ENCODE peak calls at places on chromosome 5, in ten cellular contexts. One of them, this sample, is unnamed.

GRCh38 chr5:149826574-149826973 is 96.5 kb downstream of the PPARGC1B start:
- DNase-seq in suprapubic skin: no peak
- DNase-seq in testis: no peak
- DNase-seq in gastrocnemius medialis: no peak
- DNase-seq in tibial nerve: no peak
- DNase-seq in body of pancreas: no peak
- DNase-seq in heart left ventricle: peak; percentile 78
- DNase-seq in IMR-90: peak; percentile 59
- DNase-seq in K562: no peak
- DNase-seq in uterus: peak; percentile 78
- DNase-seq in this sample: no peak

GRCh38 chr5:123091988-123092583 is 3.0 kb downstream of the PRDM6 start:
- DNase-seq in suprapubic skin: no peak
- DNase-seq in testis: no peak
- DNase-seq in gastrocnemius medialis: no peak
- DNase-seq in tibial nerve: no peak
- DNase-seq in body of pancreas: no peak
- DNase-seq in heart left ventricle: no peak
- DNase-seq in IMR-90: peak; percentile 13
- DNase-seq in K562: no peak
- DNase-seq in uterus: no peak
- DNase-seq in this sample: no peak

GRCh38 chr5:159768243-159768642 is 148.0 kb upstream of the ADRA1B start:
- DNase-seq in suprapubic skin: no peak
- DNase-seq in testis: no peak
- DNase-seq in gastrocnemius medialis: no peak
- DNase-seq in tibial nerve: no peak
- DNase-seq in body of pancreas: no peak
- DNase-seq in heart left ventricle: no peak
- DNase-seq in IMR-90: peak; percentile 45
- DNase-seq in K562: no peak
- DNase-seq in uterus: no peak
- DNase-seq in this sample: no peak

GRCh38 chr5:44652674-44653073 is 156.1 kb upstream of the MRPS30 start:
- DNase-seq in suprapubic skin: no peak
- DNase-seq in testis: no peak
- DNase-seq in gastrocnemius medialis: no peak
- DNase-seq in tibial nerve: no peak
- DNase-seq in body of pancreas: no peak
- DNase-seq in heart left ventricle: no peak
- DNase-seq in IMR-90: no peak
- DNase-seq in K562: no peak
- DNase-seq in uterus: no peak
- DNase-seq in this sample: no peak

GRCh38 chr5:124697482-124697881 is 49.0 kb downstream of the ZNF608 start:
- DNase-seq in suprapubic skin: no peak
- DNase-seq in testis: no peak
- DNase-seq in gastrocnemius medialis: no peak
- DNase-seq in tibial nerve: no peak
- DNase-seq in body of pancreas: no peak
- DNase-seq in heart left ventricle: no peak
- DNase-seq in IMR-90: no peak
- DNase-seq in K562: no peak
- DNase-seq in uterus: no peak
- DNase-seq in this sample: no peak

GRCh38 chr5:93607367-93608258 is 24.6 kb downstream of the NR2F1 start:
- DNase-seq in suprapubic skin: no peak
- DNase-seq in testis: no peak
- DNase-seq in gastrocnemius medialis: no peak
- DNase-seq in tibial nerve: peak; percentile 55
- DNase-seq in body of pancreas: no peak
- DNase-seq in heart left ventricle: no peak
- DNase-seq in IMR-90: peak; percentile 89
- DNase-seq in K562: peak; percentile 24
- DNase-seq in uterus: no peak
- DNase-seq in this sample: no peak

GRCh38 chr5:139746691-139747582 is 48.7 kb upstream of the PSD2 start:
- DNase-seq in suprapubic skin: no peak
- DNase-seq in testis: no peak
- DNase-seq in gastrocnemius medialis: no peak
- DNase-seq in tibial nerve: no peak
- DNase-seq in body of pancreas: no peak
- DNase-seq in heart left ventricle: no peak
- DNase-seq in IMR-90: peak; percentile 46
- DNase-seq in K562: no peak
- DNase-seq in uterus: no peak
- DNase-seq in this sample: peak; percentile 91

GRCh38 chr5:133145436-133146143 is 93.8 kb downstream of the HSPA4 start:
- DNase-seq in suprapubic skin: no peak
- DNase-seq in testis: no peak
- DNase-seq in gastrocnemius medialis: no peak
- DNase-seq in tibial nerve: no peak
- DNase-seq in body of pancreas: no peak
- DNase-seq in heart left ventricle: no peak
- DNase-seq in IMR-90: no peak
- DNase-seq in K562: no peak
- DNase-seq in uterus: no peak
- DNase-seq in this sample: no peak

GRCh38 chr5:155402927-155403645 is 389.5 kb downstream of the KIF4B start:
- DNase-seq in suprapubic skin: no peak
- DNase-seq in testis: no peak
- DNase-seq in gastrocnemius medialis: no peak
- DNase-seq in tibial nerve: no peak
- DNase-seq in body of pancreas: no peak
- DNase-seq in heart left ventricle: no peak
- DNase-seq in IMR-90: no peak
- DNase-seq in K562: no peak
- DNase-seq in uterus: no peak
- DNase-seq in this sample: no peak

GRCh38 chr5:72498284-72498683 is 8.9 kb downstream of the ZNF366 start:
- DNase-seq in suprapubic skin: no peak
- DNase-seq in testis: no peak
- DNase-seq in gastrocnemius medialis: no peak
- DNase-seq in tibial nerve: no peak
- DNase-seq in body of pancreas: no peak
- DNase-seq in heart left ventricle: no peak
- DNase-seq in IMR-90: peak; percentile 69
- DNase-seq in K562: no peak
- DNase-seq in uterus: no peak
- DNase-seq in this sample: no peak

GRCh38 chr5:169545762-169546161 is 37.8 kb upstream of the SPDL1 start:
- DNase-seq in suprapubic skin: no peak
- DNase-seq in testis: no peak
- DNase-seq in gastrocnemius medialis: no peak
- DNase-seq in tibial nerve: no peak
- DNase-seq in body of pancreas: no peak
- DNase-seq in heart left ventricle: no peak
- DNase-seq in IMR-90: peak; percentile 4
- DNase-seq in K562: no peak
- DNase-seq in uterus: no peak
- DNase-seq in this sample: no peak

GRCh38 chr5:164057121-164057520 is 551.7 kb downstream of the MAT2B start:
- DNase-seq in suprapubic skin: no peak
- DNase-seq in testis: no peak
- DNase-seq in gastrocnemius medialis: no peak
- DNase-seq in tibial nerve: no peak
- DNase-seq in body of pancreas: no peak
- DNase-seq in heart left ventricle: no peak
- DNase-seq in IMR-90: no peak
- DNase-seq in K562: no peak
- DNase-seq in uterus: no peak
- DNase-seq in this sample: no peak

GRCh38 chr5:143657814-143658395 is 154.1 kb upstream of the HMHB1 start:
- DNase-seq in suprapubic skin: no peak
- DNase-seq in testis: no peak
- DNase-seq in gastrocnemius medialis: no peak
- DNase-seq in tibial nerve: no peak
- DNase-seq in body of pancreas: no peak
- DNase-seq in heart left ventricle: no peak
- DNase-seq in IMR-90: no peak
- DNase-seq in K562: no peak
- DNase-seq in uterus: no peak
- DNase-seq in this sample: no peak

GRCh38 chr5:39072915-39073758 is 1.1 kb downstream of the RICTOR start:
- DNase-seq in suprapubic skin: no peak
- DNase-seq in testis: peak; percentile 65
- DNase-seq in gastrocnemius medialis: peak; percentile 31
- DNase-seq in tibial nerve: peak; percentile 18
- DNase-seq in body of pancreas: peak; percentile 35
- DNase-seq in heart left ventricle: no peak
- DNase-seq in IMR-90: peak; percentile 45
- DNase-seq in K562: peak; percentile 77
- DNase-seq in uterus: peak; percentile 28
- DNase-seq in this sample: peak; percentile 32

GRCh38 chr5:16539169-16539666 is 73.6 kb upstream of the ZNF622 start:
- DNase-seq in suprapubic skin: peak; percentile 91
- DNase-seq in testis: peak; percentile 61
- DNase-seq in gastrocnemius medialis: peak; percentile 96
- DNase-seq in tibial nerve: peak; percentile 83
- DNase-seq in body of pancreas: peak; percentile 74
- DNase-seq in heart left ventricle: peak; percentile 81
- DNase-seq in IMR-90: peak; percentile 80
- DNase-seq in K562: no peak
- DNase-seq in uterus: peak; percentile 62
- DNase-seq in this sample: peak; percentile 88

GRCh38 chr5:153031326-153031725 is 459.1 kb upstream of the GRIA1 start:
- DNase-seq in suprapubic skin: no peak
- DNase-seq in testis: no peak
- DNase-seq in gastrocnemius medialis: no peak
- DNase-seq in tibial nerve: no peak
- DNase-seq in body of pancreas: no peak
- DNase-seq in heart left ventricle: no peak
- DNase-seq in IMR-90: no peak
- DNase-seq in K562: no peak
- DNase-seq in uterus: no peak
- DNase-seq in this sample: no peak

GRCh38 chr5:1686066-1686802 is 113.4 kb downstream of the MRPL36 start:
- DNase-seq in suprapubic skin: no peak
- DNase-seq in testis: no peak
- DNase-seq in gastrocnemius medialis: no peak
- DNase-seq in tibial nerve: no peak
- DNase-seq in body of pancreas: no peak
- DNase-seq in heart left ventricle: no peak
- DNase-seq in IMR-90: no peak
- DNase-seq in K562: no peak
- DNase-seq in uterus: no peak
- DNase-seq in this sample: peak; percentile 72

GRCh38 chr5:173793677-173794570 is 94.2 kb upstream of the CPEB4 start:
- DNase-seq in suprapubic skin: peak; percentile 67
- DNase-seq in testis: no peak
- DNase-seq in gastrocnemius medialis: no peak
- DNase-seq in tibial nerve: no peak
- DNase-seq in body of pancreas: no peak
- DNase-seq in heart left ventricle: no peak
- DNase-seq in IMR-90: no peak
- DNase-seq in K562: no peak
- DNase-seq in uterus: no peak
- DNase-seq in this sample: peak; percentile 84
- TF ChIP-seq POLR2A in suprapubic skin: no peak
- TF ChIP-seq POLR2A in testis: no peak
- TF ChIP-seq POLR2A in gastrocnemius medialis: no peak
- TF ChIP-seq POLR2A in tibial nerve: no peak
- TF ChIP-seq POLR2A in body of pancreas: no peak
- TF ChIP-seq POLR2A in heart left ventricle: no peak
- TF ChIP-seq POLR2A in IMR-90: no peak
- TF ChIP-seq POLR2A in K562: no peak
- TF ChIP-seq POLR2A in uterus: no peak
- TF ChIP-seq POLR2A in this sample: no peak

DNA sequence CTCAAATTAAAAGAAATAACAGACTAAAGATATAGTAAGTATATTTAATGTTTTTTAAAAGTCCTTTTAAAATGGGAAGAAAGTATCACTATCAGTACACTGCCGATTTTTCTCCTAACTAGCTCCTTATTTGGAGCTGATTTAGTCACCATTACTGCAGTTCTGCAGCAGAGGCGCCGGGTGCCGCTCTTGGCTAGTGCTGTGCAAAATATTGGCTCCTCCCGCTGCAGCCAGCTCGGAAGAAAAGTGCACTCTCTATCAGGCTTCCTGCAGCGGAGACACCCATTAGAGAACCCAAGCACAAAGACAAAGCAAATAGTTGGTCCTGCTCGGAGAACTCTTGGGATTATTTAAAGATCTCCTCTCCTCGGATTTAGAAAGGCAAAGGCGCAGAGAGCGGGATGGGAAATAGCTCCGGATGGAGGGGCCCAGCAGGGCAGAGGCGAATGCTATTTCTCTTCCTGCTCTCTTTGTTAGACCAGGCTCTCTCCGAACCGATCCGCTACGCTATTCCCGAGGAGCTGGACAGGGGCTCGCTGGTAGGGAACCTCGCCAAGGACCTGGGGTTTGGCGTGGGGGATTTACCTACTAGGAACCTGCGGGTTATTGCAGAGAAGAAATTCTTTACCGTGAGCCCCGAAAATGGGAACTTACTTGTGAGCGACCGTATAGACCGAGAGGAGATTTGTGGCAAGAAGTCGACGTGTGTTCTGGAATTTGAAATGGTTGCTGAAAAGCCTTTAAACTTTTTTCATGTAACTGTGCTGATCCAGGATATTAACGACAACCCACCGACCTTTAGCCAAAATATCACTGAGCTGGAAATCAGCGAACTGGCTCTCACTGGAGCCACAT is at the start of gene PCDHGB3:
- DNase-seq in suprapubic skin: no peak
- DNase-seq in testis: no peak
- DNase-seq in gastrocnemius medialis: no peak
- DNase-seq in tibial nerve: no peak
- DNase-seq in body of pancreas: peak; percentile 36
- DNase-seq in heart left ventricle: no peak
- DNase-seq in IMR-90: peak; percentile 74
- DNase-seq in K562: peak; percentile 56
- DNase-seq in uterus: no peak
- DNase-seq in this sample: no peak
- H3K4me3 ChIP-seq in suprapubic skin: peak within 1 kb of the TSS; percentile 37
- H3K4me3 ChIP-seq in testis: no peak within 1 kb of the TSS
- H3K4me3 ChIP-seq in gastrocnemius medialis: peak within 1 kb of the TSS; percentile 50
- H3K4me3 ChIP-seq in tibial nerve: peak within 1 kb of the TSS; percentile 34
- H3K4me3 ChIP-seq in body of pancreas: no peak within 1 kb of the TSS
- H3K4me3 ChIP-seq in heart left ventricle: peak within 1 kb of the TSS; percentile 39
- H3K4me3 ChIP-seq in IMR-90: peak within 1 kb of the TSS; percentile 49
- H3K4me3 ChIP-seq in K562: peak within 1 kb of the TSS; percentile 27
- H3K4me3 ChIP-seq in uterus: no peak within 1 kb of the TSS
- H3K4me3 ChIP-seq in this sample: no peak within 1 kb of the TSS

GRCh38 chr5:10441083-10441991 is at the start of gene ROPN1L:
- DNase-seq in suprapubic skin: peak; percentile 91
- DNase-seq in testis: peak; percentile 90
- DNase-seq in gastrocnemius medialis: peak; percentile 72
- DNase-seq in tibial nerve: peak; percentile 64
- DNase-seq in body of pancreas: peak; percentile 86
- DNase-seq in heart left ventricle: peak; percentile 94
- DNase-seq in IMR-90: peak; percentile 82
- DNase-seq in K562: peak; percentile 93
- DNase-seq in uterus: peak; percentile 78
- DNase-seq in this sample: peak; percentile 73
- TF ChIP-seq POLR2A in suprapubic skin: no peak
- TF ChIP-seq POLR2A in testis: peak; percentile 38
- TF ChIP-seq POLR2A in gastrocnemius medialis: peak; percentile 55
- TF ChIP-seq POLR2A in tibial nerve: no peak
- TF ChIP-seq POLR2A in body of pancreas: peak; percentile 75
- TF ChIP-seq POLR2A in heart left ventricle: peak; percentile 71
- TF ChIP-seq POLR2A in IMR-90: peak; percentile 26
- TF ChIP-seq POLR2A in K562: peak; percentile 84
- TF ChIP-seq POLR2A in uterus: peak; percentile 84
- TF ChIP-seq POLR2A in this sample: no peak

GRCh38 chr5:180495991-180496741 is 2.0 kb downstream of the CNOT6 start:
- DNase-seq in suprapubic skin: peak; percentile 35
- DNase-seq in testis: no peak
- DNase-seq in gastrocnemius medialis: no peak
- DNase-seq in tibial nerve: no peak
- DNase-seq in body of pancreas: no peak
- DNase-seq in heart left ventricle: no peak
- DNase-seq in IMR-90: no peak
- DNase-seq in K562: no peak
- DNase-seq in uterus: no peak
- DNase-seq in this sample: no peak
- H3K4me3 ChIP-seq in suprapubic skin: peak overlapping the region; percentile 93
- H3K4me3 ChIP-seq in testis: no peak overlapping the region
- H3K4me3 ChIP-seq in gastrocnemius medialis: peak overlapping the region; percentile 93
- H3K4me3 ChIP-seq in tibial nerve: peak overlapping the region; percentile 69
- H3K4me3 ChIP-seq in body of pancreas: no peak overlapping the region
- H3K4me3 ChIP-seq in heart left ventricle: peak overlapping the region; percentile 98
- H3K4me3 ChIP-seq in IMR-90: no peak overlapping the region
- H3K4me3 ChIP-seq in K562: no peak overlapping the region
- H3K4me3 ChIP-seq in uterus: no peak overlapping the region
- H3K4me3 ChIP-seq in this sample: no peak overlapping the region